ENCODE peak calls at places on chromosomes 5 and 9, in seven cellular contexts. One of them, this sample, is unnamed.

GRCh38 chr5:60611099-60611719 is 88.8 kb downstream of the DEPDC1B start:
- DNase-seq in H1: no peak
- DNase-seq in mesendoderm: no peak
- DNase-seq in IMR-90: no peak
- DNase-seq in H9: no peak
- DNase-seq in neuronal stem cell: no peak
- DNase-seq in trophoblast cell: no peak
- DNase-seq in this sample: no peak

GRCh38 chr5:120823316-120823715 is 359.2 kb downstream of the PRR16 start:
- DNase-seq in H1: no peak
- DNase-seq in mesendoderm: no peak
- DNase-seq in IMR-90: peak
- DNase-seq in H9: no peak
- DNase-seq in neuronal stem cell: no peak
- DNase-seq in trophoblast cell: no peak
- DNase-seq in this sample: peak

GRCh38 chr9:116791314-116791713 is 104.2 kb downstream of the TRIM32 start:
- DNase-seq in H1: no peak
- DNase-seq in mesendoderm: peak
- DNase-seq in IMR-90: peak
- DNase-seq in H9: no peak
- DNase-seq in neuronal stem cell: no peak
- DNase-seq in trophoblast cell: no peak
- DNase-seq in this sample: peak

GRCh38 chr5:127056896-127057295 is 16.4 kb downstream of the C5orf63 start:
- DNase-seq in H1: no peak
- DNase-seq in mesendoderm: no peak
- DNase-seq in IMR-90: no peak
- DNase-seq in H9: no peak
- DNase-seq in neuronal stem cell: no peak
- DNase-seq in trophoblast cell: no peak
- DNase-seq in this sample: no peak

GRCh38 chr9:91657501-91657900 is 233.9 kb upstream of the NFIL3 start:
- DNase-seq in H1: no peak
- DNase-seq in mesendoderm: no peak
- DNase-seq in IMR-90: no peak
- DNase-seq in H9: no peak
- DNase-seq in neuronal stem cell: no peak
- DNase-seq in trophoblast cell: no peak
- DNase-seq in this sample: no peak

GRCh38 chr5:146894763-146895521 is 16.4 kb upstream of the PPP2R2B start:
- DNase-seq in H1: no peak
- DNase-seq in mesendoderm: no peak
- DNase-seq in IMR-90: no peak
- DNase-seq in H9: no peak
- DNase-seq in neuronal stem cell: no peak
- DNase-seq in trophoblast cell: no peak
- DNase-seq in this sample: no peak

GRCh38 chr5:168810641-168811040 is 231.5 kb upstream of the PANK3 start:
- DNase-seq in H1: no peak
- DNase-seq in mesendoderm: no peak
- DNase-seq in IMR-90: no peak
- DNase-seq in H9: no peak
- DNase-seq in neuronal stem cell: no peak
- DNase-seq in trophoblast cell: no peak
- DNase-seq in this sample: no peak

GRCh38 chr5:134029156-134029555 is 24.4 kb upstream of the VDAC1 start:
- DNase-seq in H1: no peak
- DNase-seq in mesendoderm: no peak
- DNase-seq in IMR-90: peak
- DNase-seq in H9: no peak
- DNase-seq in neuronal stem cell: no peak
- DNase-seq in trophoblast cell: no peak
- DNase-seq in this sample: peak

GRCh38 chr9:69376651-69377050 is 51.6 kb downstream of the ENTREP1 start:
- DNase-seq in H1: no peak
- DNase-seq in mesendoderm: peak
- DNase-seq in IMR-90: peak
- DNase-seq in H9: no peak
- DNase-seq in neuronal stem cell: no peak
- DNase-seq in trophoblast cell: peak
- DNase-seq in this sample: peak

GRCh38 chr5:145118109-145118508 is 717.0 kb downstream of the PRELID2 start:
- DNase-seq in H1: no peak
- DNase-seq in mesendoderm: no peak
- DNase-seq in IMR-90: no peak
- DNase-seq in H9: no peak
- DNase-seq in neuronal stem cell: no peak
- DNase-seq in trophoblast cell: no peak
- DNase-seq in this sample: no peak

GRCh38 chr5:151459680-151460079 is 12.3 kb downstream of the SLC36A1 start:
- DNase-seq in H1: no peak
- DNase-seq in mesendoderm: peak
- DNase-seq in IMR-90: peak
- DNase-seq in H9: no peak
- DNase-seq in neuronal stem cell: no peak
- DNase-seq in trophoblast cell: peak
- DNase-seq in this sample: peak

GRCh38 chr9:89870207-89870606 is 265.4 kb downstream of the GADD45G start:
- DNase-seq in H1: no peak
- DNase-seq in mesendoderm: no peak
- DNase-seq in IMR-90: no peak
- DNase-seq in H9: no peak
- DNase-seq in neuronal stem cell: no peak
- DNase-seq in trophoblast cell: no peak
- DNase-seq in this sample: peak

GRCh38 chr5:137415231-137415681 is 83.9 kb downstream of the SPOCK1 start:
- DNase-seq in H1: no peak
- DNase-seq in mesendoderm: no peak
- DNase-seq in IMR-90: peak
- DNase-seq in H9: no peak
- DNase-seq in neuronal stem cell: no peak
- DNase-seq in trophoblast cell: no peak
- DNase-seq in this sample: no peak

GRCh38 chr9:38008168-38009034 is 60.6 kb downstream of the SHB start:
- DNase-seq in H1: no peak
- DNase-seq in mesendoderm: peak
- DNase-seq in IMR-90: peak
- DNase-seq in H9: no peak
- DNase-seq in neuronal stem cell: no peak
- DNase-seq in trophoblast cell: peak
- DNase-seq in this sample: peak

GRCh38 chr5:79346420-79346824 is 110.5 kb downstream of the JMY start:
- DNase-seq in H1: no peak
- DNase-seq in mesendoderm: peak
- DNase-seq in IMR-90: peak
- DNase-seq in H9: no peak
- DNase-seq in neuronal stem cell: no peak
- DNase-seq in trophoblast cell: no peak
- DNase-seq in this sample: peak

GRCh38 chr5:100902406-100903035 is 561 bp downstream of the ST8SIA4 start:
- DNase-seq in H1: no peak
- DNase-seq in mesendoderm: peak
- DNase-seq in IMR-90: no peak
- DNase-seq in H9: peak
- DNase-seq in neuronal stem cell: peak
- DNase-seq in trophoblast cell: no peak
- DNase-seq in this sample: peak

GRCh38 chr5:137938358-137939138 is 49.3 kb downstream of the PKD2L2 start:
- DNase-seq in H1: no peak
- DNase-seq in mesendoderm: no peak
- DNase-seq in IMR-90: no peak
- DNase-seq in H9: no peak
- DNase-seq in neuronal stem cell: no peak
- DNase-seq in trophoblast cell: no peak
- DNase-seq in this sample: no peak

GRCh38 chr5:89901983-89902382 is 507.6 kb downstream of the CETN3 start:
- DNase-seq in H1: no peak
- DNase-seq in mesendoderm: no peak
- DNase-seq in IMR-90: no peak
- DNase-seq in H9: no peak
- DNase-seq in neuronal stem cell: no peak
- DNase-seq in trophoblast cell: no peak
- DNase-seq in this sample: no peak

GRCh38 chr9:19186240-19186639 is 44.3 kb upstream of the DENND4C start:
- DNase-seq in H1: no peak
- DNase-seq in mesendoderm: no peak
- DNase-seq in IMR-90: no peak
- DNase-seq in H9: no peak
- DNase-seq in neuronal stem cell: no peak
- DNase-seq in trophoblast cell: no peak
- DNase-seq in this sample: no peak

GRCh38 chr5:18533137-18533536 is 898.9 kb downstream of the TAF11L14 start:
- DNase-seq in H1: no peak
- DNase-seq in mesendoderm: no peak
- DNase-seq in IMR-90: no peak
- DNase-seq in H9: no peak
- DNase-seq in neuronal stem cell: no peak
- DNase-seq in trophoblast cell: no peak
- DNase-seq in this sample: no peak

GRCh38 chr9:100322954-100323536 is 29.7 kb downstream of the TEX10 start:
- DNase-seq in H1: peak
- DNase-seq in mesendoderm: peak
- DNase-seq in IMR-90: peak
- DNase-seq in H9: no peak
- DNase-seq in neuronal stem cell: peak
- DNase-seq in trophoblast cell: peak
- DNase-seq in this sample: peak

GRCh38 chr5:74361406-74362358 is 278.8 kb downstream of the ENC1 start:
- DNase-seq in H1: no peak
- DNase-seq in mesendoderm: no peak
- DNase-seq in IMR-90: no peak
- DNase-seq in H9: no peak
- DNase-seq in neuronal stem cell: no peak
- DNase-seq in trophoblast cell: no peak
- DNase-seq in this sample: no peak

GRCh38 chr5:176697929-176698520 is 50.7 kb downstream of the TSPAN17 start:
- DNase-seq in H1: no peak
- DNase-seq in mesendoderm: peak
- DNase-seq in IMR-90: no peak
- DNase-seq in H9: peak
- DNase-seq in neuronal stem cell: peak
- DNase-seq in trophoblast cell: no peak
- DNase-seq in this sample: no peak

GRCh38 chr9:130206579-130206978 is 34.4 kb downstream of the NCS1 start:
- DNase-seq in H1: no peak
- DNase-seq in mesendoderm: no peak
- DNase-seq in IMR-90: no peak
- DNase-seq in H9: no peak
- DNase-seq in neuronal stem cell: no peak
- DNase-seq in trophoblast cell: no peak
- DNase-seq in this sample: no peak

GRCh38 chr5:116032094-116032517 is at the start of gene ARL14EPL:
- DNase-seq in H1: peak
- DNase-seq in mesendoderm: peak
- DNase-seq in IMR-90: peak
- DNase-seq in H9: no peak
- DNase-seq in neuronal stem cell: no peak
- DNase-seq in trophoblast cell: peak
- DNase-seq in this sample: peak

GRCh38 chr5:130333089-130333488 is 428.8 kb downstream of the CHSY3 start:
- DNase-seq in H1: no peak
- DNase-seq in mesendoderm: no peak
- DNase-seq in IMR-90: peak
- DNase-seq in H9: no peak
- DNase-seq in neuronal stem cell: no peak
- DNase-seq in trophoblast cell: peak
- DNase-seq in this sample: peak

GRCh38 chr5:154830219-154830595 is 20.2 kb downstream of the FAXDC2 start:
- DNase-seq in H1: no peak
- DNase-seq in mesendoderm: no peak
- DNase-seq in IMR-90: no peak
- DNase-seq in H9: no peak
- DNase-seq in neuronal stem cell: no peak
- DNase-seq in trophoblast cell: no peak
- DNase-seq in this sample: no peak

DNA sequence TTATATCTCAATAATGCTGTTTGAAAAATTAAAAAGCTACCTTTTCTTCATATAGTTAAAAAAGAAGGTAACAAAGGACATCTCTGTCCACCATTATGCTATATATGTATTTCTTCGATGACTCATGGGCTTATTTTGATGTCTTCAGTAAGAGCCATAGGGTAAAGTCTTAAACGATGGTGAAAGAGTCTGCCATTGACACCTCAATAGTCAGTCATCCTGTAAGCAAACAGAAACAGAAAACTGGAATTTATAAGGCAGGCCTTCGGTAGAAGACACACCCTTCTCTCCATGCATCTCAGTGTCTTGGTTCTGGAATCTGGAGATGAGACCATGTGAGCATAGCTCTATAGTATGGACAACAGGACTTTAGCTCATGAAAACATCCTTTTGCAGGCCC is 87.0 kb upstream of the ZNF462 start:
- DNase-seq in H1: no peak
- DNase-seq in mesendoderm: no peak
- DNase-seq in IMR-90: no peak
- DNase-seq in H9: no peak
- DNase-seq in neuronal stem cell: no peak
- DNase-seq in trophoblast cell: peak
- DNase-seq in this sample: no peak
- H4K8ac ChIP-seq in H1: no peak
- H4K8ac ChIP-seq in mesendoderm: no peak
- H4K8ac ChIP-seq in IMR-90: no peak
- H4K8ac ChIP-seq in H9: no peak
- H4K8ac ChIP-seq in neuronal stem cell: no peak
- H4K8ac ChIP-seq in trophoblast cell: no peak
- H4K8ac ChIP-seq in this sample: no peak

GRCh38 chr5:170343177-170343576 is 45.6 kb upstream of the LCP2 start:
- DNase-seq in H1: no peak
- DNase-seq in mesendoderm: no peak
- DNase-seq in IMR-90: no peak
- DNase-seq in H9: no peak
- DNase-seq in neuronal stem cell: no peak
- DNase-seq in trophoblast cell: peak
- DNase-seq in this sample: no peak
- H4K8ac ChIP-seq in H1: no peak
- H4K8ac ChIP-seq in mesendoderm: no peak
- H4K8ac ChIP-seq in IMR-90: no peak
- H4K8ac ChIP-seq in H9: no peak
- H4K8ac ChIP-seq in neuronal stem cell: no peak
- H4K8ac ChIP-seq in trophoblast cell: no peak
- H4K8ac ChIP-seq in this sample: no peak

DNA sequence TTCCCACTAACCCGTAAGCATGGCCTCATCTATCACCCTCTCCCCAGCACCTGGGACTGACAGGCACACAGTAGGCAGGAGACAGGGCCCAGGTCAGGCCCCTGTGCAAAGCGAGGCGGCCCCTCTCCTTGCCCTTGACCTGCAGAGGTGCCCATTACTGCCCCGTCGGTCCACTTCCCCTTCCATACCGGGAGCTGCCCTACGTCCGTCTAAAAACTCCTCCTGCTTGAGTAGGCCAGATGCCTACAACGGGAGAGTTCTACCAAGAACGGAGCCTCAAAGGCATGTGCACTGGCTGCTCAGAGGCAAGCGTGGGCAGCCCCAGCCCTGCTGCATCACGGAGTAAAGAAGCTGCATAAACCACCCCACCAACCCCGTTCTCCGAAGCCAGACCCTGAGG is 4.6 kb upstream of the DPH7 start:
- DNase-seq in H1: no peak
- DNase-seq in mesendoderm: no peak
- DNase-seq in IMR-90: no peak
- DNase-seq in H9: no peak
- DNase-seq in neuronal stem cell: no peak
- DNase-seq in trophoblast cell: no peak
- DNase-seq in this sample: no peak
- H4K8ac ChIP-seq in H1: no peak
- H4K8ac ChIP-seq in mesendoderm: no peak
- H4K8ac ChIP-seq in IMR-90: no peak
- H4K8ac ChIP-seq in H9: no peak
- H4K8ac ChIP-seq in neuronal stem cell: no peak
- H4K8ac ChIP-seq in trophoblast cell: no peak
- H4K8ac ChIP-seq in this sample: no peak

GRCh38 chr9:74497750-74498615 is 848 bp downstream of the RORB start:
- DNase-seq in H1: no peak
- DNase-seq in mesendoderm: peak
- DNase-seq in IMR-90: no peak
- DNase-seq in H9: peak
- DNase-seq in neuronal stem cell: peak
- DNase-seq in trophoblast cell: no peak
- DNase-seq in this sample: peak
- H4K8ac ChIP-seq in H1: peak
- H4K8ac ChIP-seq in mesendoderm: no peak
- H4K8ac ChIP-seq in IMR-90: no peak
- H4K8ac ChIP-seq in H9: no peak
- H4K8ac ChIP-seq in neuronal stem cell: peak
- H4K8ac ChIP-seq in trophoblast cell: no peak
- H4K8ac ChIP-seq in this sample: no peak

This sample was measured in mesenchymal stem cell.